ENCODE peak calls at places on chromosomes 1 and 21, in eight cellular contexts. One of them, this sample, is unnamed.

GRCh38 chr1:97091263-97091662 is 369.7 kb downstream of the PTBP2 start:
- DNase-seq in skeletal muscle cell: no peak
- DNase-seq in heart right ventricle: no peak
- DNase-seq in D721Med: no peak
- DNase-seq in kidney: no peak
- DNase-seq in WTC11: no peak
- DNase-seq in effector memory CD4-positive, alpha-beta T cell: no peak
- DNase-seq in effector CD4-positive, alpha-beta T cell: no peak
- DNase-seq in this sample: no peak

GRCh38 chr1:12206792-12207424 is 22.9 kb upstream of the VPS13D start:
- DNase-seq in skeletal muscle cell: no peak
- DNase-seq in heart right ventricle: no peak
- DNase-seq in D721Med: no peak
- DNase-seq in kidney: peak
- DNase-seq in WTC11: no peak
- DNase-seq in effector memory CD4-positive, alpha-beta T cell: no peak
- DNase-seq in effector CD4-positive, alpha-beta T cell: no peak
- DNase-seq in this sample: no peak

GRCh38 chr1:114359791-114360190 is 151.2 kb downstream of the TRIM33 start:
- DNase-seq in skeletal muscle cell: no peak
- DNase-seq in heart right ventricle: no peak
- DNase-seq in D721Med: no peak
- DNase-seq in kidney: no peak
- DNase-seq in WTC11: no peak
- DNase-seq in effector memory CD4-positive, alpha-beta T cell: no peak
- DNase-seq in effector CD4-positive, alpha-beta T cell: no peak
- DNase-seq in this sample: no peak

GRCh38 chr1:85681087-85681486 is 27.1 kb downstream of the ZNHIT6 start:
- DNase-seq in skeletal muscle cell: peak
- DNase-seq in heart right ventricle: no peak
- DNase-seq in D721Med: no peak
- DNase-seq in kidney: no peak
- DNase-seq in WTC11: no peak
- DNase-seq in effector memory CD4-positive, alpha-beta T cell: no peak
- DNase-seq in effector CD4-positive, alpha-beta T cell: no peak
- DNase-seq in this sample: no peak

GRCh38 chr21:41478319-41479177 is 29.4 kb downstream of the TMPRSS2 start:
- DNase-seq in skeletal muscle cell: no peak
- DNase-seq in heart right ventricle: no peak
- DNase-seq in D721Med: no peak
- DNase-seq in kidney: no peak
- DNase-seq in WTC11: peak
- DNase-seq in effector memory CD4-positive, alpha-beta T cell: no peak
- DNase-seq in effector CD4-positive, alpha-beta T cell: no peak
- DNase-seq in this sample: no peak

GRCh38 chr1:221117548-221117951 is 238.3 kb downstream of the HLX start:
- DNase-seq in skeletal muscle cell: peak
- DNase-seq in heart right ventricle: peak
- DNase-seq in D721Med: no peak
- DNase-seq in kidney: peak
- DNase-seq in WTC11: no peak
- DNase-seq in effector memory CD4-positive, alpha-beta T cell: no peak
- DNase-seq in effector CD4-positive, alpha-beta T cell: no peak
- DNase-seq in this sample: no peak

GRCh38 chr1:246093230-246093629 is 413.8 kb downstream of the SMYD3 start:
- DNase-seq in skeletal muscle cell: no peak
- DNase-seq in heart right ventricle: no peak
- DNase-seq in D721Med: no peak
- DNase-seq in kidney: no peak
- DNase-seq in WTC11: no peak
- DNase-seq in effector memory CD4-positive, alpha-beta T cell: no peak
- DNase-seq in effector CD4-positive, alpha-beta T cell: no peak
- DNase-seq in this sample: no peak

GRCh38 chr1:175373786-175374623 is 181.4 kb upstream of the KIAA0040 start:
- DNase-seq in skeletal muscle cell: no peak
- DNase-seq in heart right ventricle: no peak
- DNase-seq in D721Med: no peak
- DNase-seq in kidney: peak
- DNase-seq in WTC11: peak
- DNase-seq in effector memory CD4-positive, alpha-beta T cell: no peak
- DNase-seq in effector CD4-positive, alpha-beta T cell: no peak
- DNase-seq in this sample: no peak

GRCh38 chr1:117757668-117758067 is 151.8 kb downstream of the TENT5C start:
- DNase-seq in skeletal muscle cell: no peak
- DNase-seq in heart right ventricle: no peak
- DNase-seq in D721Med: no peak
- DNase-seq in kidney: no peak
- DNase-seq in WTC11: no peak
- DNase-seq in effector memory CD4-positive, alpha-beta T cell: no peak
- DNase-seq in effector CD4-positive, alpha-beta T cell: no peak
- DNase-seq in this sample: no peak

GRCh38 chr1:197081117-197081753 is 14.2 kb upstream of the F13B start:
- DNase-seq in skeletal muscle cell: no peak
- DNase-seq in heart right ventricle: no peak
- DNase-seq in D721Med: no peak
- DNase-seq in kidney: no peak
- DNase-seq in WTC11: no peak
- DNase-seq in effector memory CD4-positive, alpha-beta T cell: no peak
- DNase-seq in effector CD4-positive, alpha-beta T cell: no peak
- DNase-seq in this sample: no peak

GRCh38 chr1:66270122-66270812 is 263.7 kb upstream of the SGIP1 start:
- DNase-seq in skeletal muscle cell: peak
- DNase-seq in heart right ventricle: no peak
- DNase-seq in D721Med: no peak
- DNase-seq in kidney: no peak
- DNase-seq in WTC11: no peak
- DNase-seq in effector memory CD4-positive, alpha-beta T cell: no peak
- DNase-seq in effector CD4-positive, alpha-beta T cell: no peak
- DNase-seq in this sample: no peak